ENCODE peak calls at places on chromosomes 13 and 19, in nine cellular contexts. One of them, this sample, is unnamed.

GRCh38 chr19:47863514-47863936 is 4.5 kb downstream of the TPRX2 start:
- DNase-seq in heart left ventricle: peak
- DNase-seq in heart right ventricle: peak
- DNase-seq in nephron progenitor cell: peak
- DNase-seq in fibroblast of the aortic adventitia: peak
- DNase-seq in coronary artery: peak
- DNase-seq in PC-3: peak
- DNase-seq in cardiac muscle cell: peak
- DNase-seq in brain microvascular endothelial cell: peak
- DNase-seq in this sample: peak

GRCh38 chr13:94239135-94239534 is 240.3 kb downstream of the DCT start:
- DNase-seq in nephron progenitor cell: no peak
- DNase-seq in cardiac muscle cell: no peak
- DNase-seq in brain microvascular endothelial cell: peak
- DNase-seq in fibroblast of the aortic adventitia: peak
- DNase-seq in PC-3: peak
- DNase-seq in heart right ventricle: no peak
- DNase-seq in heart left ventricle: no peak
- DNase-seq in coronary artery: no peak
- DNase-seq in this sample: no peak

GRCh38 chr13:97429681-97430081 is 4.3 kb upstream of the RAP2A start:
- DNase-seq in heart left ventricle: no peak
- DNase-seq in PC-3: no peak
- DNase-seq in brain microvascular endothelial cell: no peak
- DNase-seq in coronary artery: no peak
- DNase-seq in fibroblast of the aortic adventitia: peak
- DNase-seq in heart right ventricle: peak
- DNase-seq in nephron progenitor cell: no peak
- DNase-seq in cardiac muscle cell: no peak
- DNase-seq in this sample: no peak

GRCh38 chr13:101706651-101707050 is 254.2 kb downstream of the ITGBL1 start:
- DNase-seq in nephron progenitor cell: no peak
- DNase-seq in brain microvascular endothelial cell: peak
- DNase-seq in coronary artery: no peak
- DNase-seq in cardiac muscle cell: no peak
- DNase-seq in heart left ventricle: no peak
- DNase-seq in fibroblast of the aortic adventitia: peak
- DNase-seq in PC-3: peak
- DNase-seq in heart right ventricle: no peak
- DNase-seq in this sample: no peak

GRCh38 chr13:109376936-109377335 is 409.4 kb downstream of the IRS2 start:
- DNase-seq in coronary artery: no peak
- DNase-seq in heart left ventricle: no peak
- DNase-seq in fibroblast of the aortic adventitia: no peak
- DNase-seq in PC-3: no peak
- DNase-seq in heart right ventricle: no peak
- DNase-seq in cardiac muscle cell: no peak
- DNase-seq in nephron progenitor cell: no peak
- DNase-seq in brain microvascular endothelial cell: no peak
- DNase-seq in this sample: no peak

GRCh38 chr13:108120332-108120731 is 95.0 kb downstream of the LIG4 start:
- DNase-seq in heart left ventricle: no peak
- DNase-seq in brain microvascular endothelial cell: no peak
- DNase-seq in PC-3: no peak
- DNase-seq in fibroblast of the aortic adventitia: no peak
- DNase-seq in nephron progenitor cell: no peak
- DNase-seq in heart right ventricle: no peak
- DNase-seq in coronary artery: no peak
- DNase-seq in cardiac muscle cell: no peak
- DNase-seq in this sample: no peak

GRCh38 chr13:31409678-31410356 is 210.0 kb downstream of the B3GLCT start:
- DNase-seq in heart right ventricle: no peak
- DNase-seq in cardiac muscle cell: no peak
- DNase-seq in brain microvascular endothelial cell: no peak
- DNase-seq in coronary artery: no peak
- DNase-seq in nephron progenitor cell: no peak
- DNase-seq in PC-3: peak
- DNase-seq in heart left ventricle: no peak
- DNase-seq in fibroblast of the aortic adventitia: peak
- DNase-seq in this sample: no peak

GRCh38 chr13:36031490-36031889 is 99.7 kb downstream of the DCLK1 start:
- DNase-seq in PC-3: no peak
- DNase-seq in fibroblast of the aortic adventitia: no peak
- DNase-seq in nephron progenitor cell: no peak
- DNase-seq in brain microvascular endothelial cell: no peak
- DNase-seq in heart right ventricle: no peak
- DNase-seq in heart left ventricle: no peak
- DNase-seq in cardiac muscle cell: no peak
- DNase-seq in coronary artery: no peak
- DNase-seq in this sample: no peak

GRCh38 chr19:45424191-45425058 is 708 bp upstream of the ERCC1 start:
- DNase-seq in brain microvascular endothelial cell: peak
- DNase-seq in PC-3: peak
- DNase-seq in heart right ventricle: peak
- DNase-seq in cardiac muscle cell: no peak
- DNase-seq in coronary artery: peak
- DNase-seq in heart left ventricle: peak
- DNase-seq in fibroblast of the aortic adventitia: peak
- DNase-seq in nephron progenitor cell: peak
- DNase-seq in this sample: peak

GRCh38 chr19:32471095-32471494 is 65.5 kb downstream of the DPY19L3 start:
- DNase-seq in coronary artery: no peak
- DNase-seq in brain microvascular endothelial cell: peak
- DNase-seq in nephron progenitor cell: no peak
- DNase-seq in cardiac muscle cell: no peak
- DNase-seq in fibroblast of the aortic adventitia: no peak
- DNase-seq in heart right ventricle: peak
- DNase-seq in PC-3: no peak
- DNase-seq in heart left ventricle: peak
- DNase-seq in this sample: no peak

GRCh38 chr19:11738746-11739620 is at the start of gene ZNF823:
- DNase-seq in cardiac muscle cell: peak
- DNase-seq in PC-3: peak
- DNase-seq in fibroblast of the aortic adventitia: peak
- DNase-seq in nephron progenitor cell: peak
- DNase-seq in coronary artery: peak
- DNase-seq in heart right ventricle: peak
- DNase-seq in brain microvascular endothelial cell: peak
- DNase-seq in heart left ventricle: peak
- DNase-seq in this sample: peak

GRCh38 chr19:11736696-11737095 is 2.0 kb downstream of the ZNF823 start:
- DNase-seq in nephron progenitor cell: no peak
- DNase-seq in heart right ventricle: peak
- DNase-seq in PC-3: peak
- DNase-seq in heart left ventricle: peak
- DNase-seq in cardiac muscle cell: no peak
- DNase-seq in brain microvascular endothelial cell: peak
- DNase-seq in coronary artery: peak
- DNase-seq in fibroblast of the aortic adventitia: peak
- DNase-seq in this sample: no peak

GRCh38 chr19:11735375-11735774 is 3.4 kb downstream of the ZNF823 start:
- DNase-seq in cardiac muscle cell: no peak
- DNase-seq in fibroblast of the aortic adventitia: no peak
- DNase-seq in nephron progenitor cell: no peak
- DNase-seq in heart left ventricle: no peak
- DNase-seq in coronary artery: no peak
- DNase-seq in brain microvascular endothelial cell: no peak
- DNase-seq in PC-3: peak
- DNase-seq in heart right ventricle: no peak
- DNase-seq in this sample: no peak

GRCh38 chr19:11737964-11738745 is 591 bp downstream of the ZNF823 start:
- DNase-seq in fibroblast of the aortic adventitia: peak
- DNase-seq in PC-3: peak
- DNase-seq in cardiac muscle cell: peak
- DNase-seq in heart left ventricle: peak
- DNase-seq in brain microvascular endothelial cell: peak
- DNase-seq in nephron progenitor cell: peak
- DNase-seq in coronary artery: peak
- DNase-seq in heart right ventricle: peak
- DNase-seq in this sample: peak
- TF ChIP-seq CTCF in fibroblast of the aortic adventitia: peak
- TF ChIP-seq CTCF in PC-3: no peak
- TF ChIP-seq CTCF in cardiac muscle cell: peak
- TF ChIP-seq CTCF in heart left ventricle: peak
- TF ChIP-seq CTCF in brain microvascular endothelial cell: no peak
- TF ChIP-seq CTCF in nephron progenitor cell: no peak
- TF ChIP-seq CTCF in coronary artery: no peak
- TF ChIP-seq CTCF in heart right ventricle: peak
- TF ChIP-seq CTCF in this sample: no peak

GRCh38 chr19:51477343-51477742 is 996 bp upstream of the CEACAM18 start:
- DNase-seq in cardiac muscle cell: no peak
- DNase-seq in nephron progenitor cell: no peak
- DNase-seq in PC-3: no peak
- DNase-seq in fibroblast of the aortic adventitia: no peak
- DNase-seq in coronary artery: no peak
- DNase-seq in heart right ventricle: no peak
- DNase-seq in heart left ventricle: no peak
- DNase-seq in brain microvascular endothelial cell: no peak
- DNase-seq in this sample: no peak

GRCh38 chr19:51473009-51473707 is 5.2 kb upstream of the CEACAM18 start:
- DNase-seq in cardiac muscle cell: peak
- DNase-seq in nephron progenitor cell: peak
- DNase-seq in brain microvascular endothelial cell: peak
- DNase-seq in PC-3: peak
- DNase-seq in heart right ventricle: peak
- DNase-seq in heart left ventricle: peak
- DNase-seq in coronary artery: no peak
- DNase-seq in fibroblast of the aortic adventitia: peak
- DNase-seq in this sample: no peak

GRCh38 chr19:51478381-51479285 is at the start of gene CEACAM18:
- DNase-seq in brain microvascular endothelial cell: no peak
- DNase-seq in PC-3: no peak
- DNase-seq in coronary artery: no peak
- DNase-seq in heart right ventricle: no peak
- DNase-seq in cardiac muscle cell: no peak
- DNase-seq in fibroblast of the aortic adventitia: no peak
- DNase-seq in nephron progenitor cell: no peak
- DNase-seq in heart left ventricle: no peak
- DNase-seq in this sample: no peak

GRCh38 chr19:51472607-51473006 is 5.7 kb upstream of the CEACAM18 start:
- DNase-seq in coronary artery: no peak
- DNase-seq in heart right ventricle: no peak
- DNase-seq in brain microvascular endothelial cell: no peak
- DNase-seq in fibroblast of the aortic adventitia: no peak
- DNase-seq in cardiac muscle cell: no peak
- DNase-seq in PC-3: no peak
- DNase-seq in nephron progenitor cell: no peak
- DNase-seq in heart left ventricle: no peak
- DNase-seq in this sample: no peak

GRCh38 chr19:51476164-51476563 is 2.2 kb upstream of the CEACAM18 start:
- DNase-seq in cardiac muscle cell: no peak
- DNase-seq in coronary artery: no peak
- DNase-seq in nephron progenitor cell: no peak
- DNase-seq in heart right ventricle: no peak
- DNase-seq in fibroblast of the aortic adventitia: no peak
- DNase-seq in heart left ventricle: no peak
- DNase-seq in brain microvascular endothelial cell: no peak
- DNase-seq in PC-3: no peak
- DNase-seq in this sample: no peak
- TF ChIP-seq CTCF in cardiac muscle cell: no peak
- TF ChIP-seq CTCF in coronary artery: no peak
- TF ChIP-seq CTCF in nephron progenitor cell: no peak
- TF ChIP-seq CTCF in heart right ventricle: no peak
- TF ChIP-seq CTCF in fibroblast of the aortic adventitia: no peak
- TF ChIP-seq CTCF in heart left ventricle: no peak
- TF ChIP-seq CTCF in brain microvascular endothelial cell: no peak
- TF ChIP-seq CTCF in PC-3: no peak
- TF ChIP-seq CTCF in this sample: no peak

GRCh38 chr13:51584731-51585191 is 499 bp downstream of the WDFY2 start:
- DNase-seq in coronary artery: no peak
- DNase-seq in cardiac muscle cell: peak
- DNase-seq in brain microvascular endothelial cell: peak
- DNase-seq in fibroblast of the aortic adventitia: peak
- DNase-seq in heart left ventricle: no peak
- DNase-seq in nephron progenitor cell: peak
- DNase-seq in PC-3: peak
- DNase-seq in heart right ventricle: peak
- DNase-seq in this sample: no peak
- TF ChIP-seq CTCF in coronary artery: no peak
- TF ChIP-seq CTCF in cardiac muscle cell: peak
- TF ChIP-seq CTCF in brain microvascular endothelial cell: peak
- TF ChIP-seq CTCF in fibroblast of the aortic adventitia: peak
- TF ChIP-seq CTCF in heart left ventricle: peak
- TF ChIP-seq CTCF in nephron progenitor cell: no peak
- TF ChIP-seq CTCF in PC-3: no peak
- TF ChIP-seq CTCF in heart right ventricle: no peak
- TF ChIP-seq CTCF in this sample: no peak

GRCh38 chr13:28273919-28274318 is 135.6 kb downstream of the PAN3 start:
- DNase-seq in heart left ventricle: no peak
- DNase-seq in cardiac muscle cell: no peak
- DNase-seq in fibroblast of the aortic adventitia: no peak
- DNase-seq in PC-3: no peak
- DNase-seq in brain microvascular endothelial cell: no peak
- DNase-seq in nephron progenitor cell: no peak
- DNase-seq in coronary artery: no peak
- DNase-seq in heart right ventricle: no peak
- DNase-seq in this sample: no peak
- TF ChIP-seq CTCF in heart left ventricle: no peak
- TF ChIP-seq CTCF in cardiac muscle cell: no peak
- TF ChIP-seq CTCF in fibroblast of the aortic adventitia: no peak
- TF ChIP-seq CTCF in PC-3: peak
- TF ChIP-seq CTCF in brain microvascular endothelial cell: peak
- TF ChIP-seq CTCF in nephron progenitor cell: no peak
- TF ChIP-seq CTCF in coronary artery: no peak
- TF ChIP-seq CTCF in heart right ventricle: no peak
- TF ChIP-seq CTCF in this sample: peak

This sample was measured in osteocyte.